ENCODE peak calls at places on chromosome 7, in seven cellular contexts. V, A, G, W, L, B and S are unnamed samples.
A peak's percentile ranks its signal among the peaks of the same experiment; 100 is the strongest.

GRCh38 chr7:97851725-97852124 is 20.5 kb downstream of the ASNS start:
- DNase-seq in G (no peak), B (no peak), V (no peak), W (no peak), L (no peak), A (no peak), S (no peak)

GRCh38 chr7:155590215-155591023 is 44.1 kb upstream of the CNPY1 start:
- DNase-seq in V (no peak), B (no peak), W (peak; percentile 75), L (no peak), A (no peak), G (no peak), S (peak; percentile 69)

GRCh38 chr7:94422136-94422535 is 27.4 kb downstream of the COL1A2 start:
- DNase-seq in V (no peak), A (no peak), G (no peak), L (no peak), W (no peak), B (no peak), S (no peak)

GRCh38 chr7:153934048-153934447 is 118.2 kb upstream of the DPP6 start:
- DNase-seq in B (no peak), V (no peak), L (no peak), W (no peak), G (no peak), A (no peak), S (no peak)

GRCh38 chr7:6650086-6650485 is 13.0 kb downstream of the ZNF316 start:
- DNase-seq in W (peak; percentile 20), B (no peak), A (no peak), L (no peak), V (no peak), G (no peak), S (peak; percentile 29)

GRCh38 chr7:85191383-85191782 is 4.5 kb upstream of the SEMA3D start:
- DNase-seq in V (no peak), L (no peak), G (peak; percentile 7), A (peak; percentile 19), B (no peak), W (no peak), S (no peak)

GRCh38 chr7:1811850-1812692 is 142.0 kb downstream of the ELFN1 start:
- DNase-seq in A (no peak), G (peak; percentile 67), W (no peak), V (no peak), L (no peak), B (no peak), S (peak; percentile 40)

GRCh38 chr7:100897111-100897608 is 1.5 kb upstream of the ACHE start:
- DNase-seq in B (no peak), L (peak; percentile 44), W (peak; percentile 75), G (no peak), V (no peak), A (no peak), S (peak; percentile 87)

GRCh38 chr7:128841961-128842673 is 11.9 kb downstream of the FLNC start:
- DNase-seq in W (peak; percentile 78), L (no peak), A (no peak), B (no peak), G (peak; percentile 59), V (no peak), S (peak; percentile 72)

GRCh38 chr7:100686201-100686821 is 7.7 kb downstream of the GIGYF1 start:
- DNase-seq in A (no peak), W (no peak), G (no peak), V (no peak), B (no peak), L (no peak), S (peak; percentile 60)

GRCh38 chr7:129439963-129440625 is 5.9 kb downstream of the STRIP2 start:
- DNase-seq in V (no peak), W (no peak), L (no peak), A (no peak), B (no peak), G (no peak), S (no peak)

GRCh38 chr7:129095258-129095657 is 40.3 kb upstream of the TNPO3 start:
- DNase-seq in L (no peak), A (no peak), G (no peak), B (no peak), W (no peak), V (no peak), S (no peak)

GRCh38 chr7:55308186-55308929 is 56.8 kb upstream of the LANCL2 start:
- DNase-seq in G (no peak), V (no peak), A (no peak), W (no peak), L (no peak), B (no peak), S (no peak)

GRCh38 chr7:19772323-19772722 is 1.1 kb downstream of the TMEM196 start:
- DNase-seq in B (no peak), A (no peak), V (no peak), W (no peak), L (no peak), G (no peak), S (no peak)

GRCh38 chr7:140229591-140230516 is 53.1 kb upstream of the KDM7A start:
- DNase-seq in B (no peak), V (no peak), W (peak; percentile 72), G (no peak), L (no peak), A (no peak), S (peak; percentile 80)

GRCh38 chr7:14236834-14237233 is 247.4 kb upstream of the ETV1 start:
- DNase-seq in V (no peak), A (no peak), B (no peak), L (no peak), W (no peak), G (no peak), S (no peak)

GRCh38 chr7:132416395-132416794 is 159.9 kb downstream of the PLXNA4 start:
- DNase-seq in W (no peak), G (no peak), V (no peak), L (no peak), B (no peak), A (no peak), S (no peak)

GRCh38 chr7:54986716-54987115 is 32.1 kb upstream of the EGFR start:
- DNase-seq in L (no peak), V (peak; percentile 59), G (no peak), B (no peak), W (no peak), A (no peak), S (no peak)

GRCh38 chr7:49774459-49775064 is 1.1 kb downstream of the VWC2 start:
- DNase-seq in B (no peak), V (no peak), A (no peak), L (no peak), G (no peak), W (no peak), S (no peak)

GRCh38 chr7:157021071-157021891 is 10.8 kb upstream of the MNX1 start:
- DNase-seq in V (no peak), L (no peak), W (peak; percentile 60), B (no peak), G (no peak), A (no peak), S (peak; percentile 45)
- H3K4me3 ChIP-seq in V (peak overlapping the region; percentile 43), L (peak overlapping the region; percentile 7), W (no peak overlapping the region), B (no peak overlapping the region), G (peak overlapping the region; percentile 45), A (no peak overlapping the region), S (no peak overlapping the region)

GRCh38 chr7:4744391-4745264 is 30.8 kb upstream of the AP5Z1 start:
- DNase-seq in A (peak; percentile 85), B (peak; percentile 99), W (peak; percentile 100), V (peak; percentile 90), G (peak; percentile 96), L (peak; percentile 100), S (peak; percentile 100)

GRCh38 chr7:4740796-4741195 is 34.6 kb upstream of the AP5Z1 start:
- DNase-seq in B (no peak), A (no peak), L (no peak), W (no peak), V (no peak), G (no peak), S (no peak)

GRCh38 chr7:4745265-4745919 is 30.0 kb upstream of the AP5Z1 start:
- DNase-seq in G (no peak), B (no peak), W (no peak), V (no peak), A (no peak), L (no peak), S (no peak)

GRCh38 chr7:4742051-4742573 is 33.3 kb upstream of the AP5Z1 start:
- DNase-seq in L (no peak), B (no peak), V (no peak), A (no peak), W (no peak), G (no peak), S (no peak)

DNA sequence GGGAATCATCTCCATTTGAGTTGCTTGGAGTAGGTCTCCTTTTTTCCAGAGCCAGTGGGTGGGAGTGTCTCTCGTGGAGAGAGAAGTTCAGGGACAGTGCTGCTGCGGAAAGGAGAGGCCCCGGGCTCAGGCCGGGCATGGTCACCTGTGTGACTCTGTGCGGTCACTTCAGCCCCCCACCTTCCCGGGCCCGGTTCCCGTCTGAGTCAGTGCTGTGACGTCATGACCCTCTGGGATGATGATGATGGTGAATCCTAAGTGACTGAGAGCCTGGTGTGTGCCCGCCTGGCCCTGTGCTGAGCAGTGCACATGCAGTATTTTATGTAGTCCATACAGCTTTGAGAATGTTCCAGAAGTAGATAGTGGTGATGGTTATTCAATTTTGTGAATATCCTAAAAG is 32.6 kb upstream of the AP5Z1 start:
- DNase-seq in A (no peak), L (no peak), V (no peak), W (no peak), G (no peak), B (no peak), S (no peak)
- H3K27ac ChIP-seq in A (no peak overlapping the region), L (no peak overlapping the region), V (no peak overlapping the region), W (no peak overlapping the region), G (peak overlapping the region; percentile 99), B (peak overlapping the region; percentile 91), S (no peak overlapping the region)

DNA sequence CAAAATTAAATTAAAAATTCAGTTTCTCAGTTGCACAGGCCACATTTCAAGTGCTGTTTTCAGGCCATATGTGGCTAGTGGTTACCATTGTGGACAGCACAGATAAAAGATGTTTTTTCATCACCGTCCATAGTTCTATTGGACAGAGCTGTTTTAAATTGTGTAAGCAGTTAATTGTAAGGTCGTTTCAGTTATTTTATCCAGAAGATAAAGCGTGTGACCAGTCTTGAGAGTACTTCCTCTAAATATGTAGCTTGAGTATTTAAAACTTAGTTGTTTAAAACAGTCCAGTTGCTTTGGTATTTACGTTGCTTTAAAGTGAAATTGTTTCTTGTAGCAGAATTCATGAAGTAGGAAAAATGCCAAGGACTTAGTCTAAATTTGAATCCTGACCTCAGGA is 66.9 kb downstream of the ZNRF2 start:
- DNase-seq in V (no peak), G (no peak), W (no peak), L (no peak), B (no peak), A (no peak), S (no peak)
- H3K4me3 ChIP-seq in V (no peak overlapping the region), G (no peak overlapping the region), W (no peak overlapping the region), L (no peak overlapping the region), B (no peak overlapping the region), A (no peak overlapping the region), S (no peak overlapping the region)

DNA sequence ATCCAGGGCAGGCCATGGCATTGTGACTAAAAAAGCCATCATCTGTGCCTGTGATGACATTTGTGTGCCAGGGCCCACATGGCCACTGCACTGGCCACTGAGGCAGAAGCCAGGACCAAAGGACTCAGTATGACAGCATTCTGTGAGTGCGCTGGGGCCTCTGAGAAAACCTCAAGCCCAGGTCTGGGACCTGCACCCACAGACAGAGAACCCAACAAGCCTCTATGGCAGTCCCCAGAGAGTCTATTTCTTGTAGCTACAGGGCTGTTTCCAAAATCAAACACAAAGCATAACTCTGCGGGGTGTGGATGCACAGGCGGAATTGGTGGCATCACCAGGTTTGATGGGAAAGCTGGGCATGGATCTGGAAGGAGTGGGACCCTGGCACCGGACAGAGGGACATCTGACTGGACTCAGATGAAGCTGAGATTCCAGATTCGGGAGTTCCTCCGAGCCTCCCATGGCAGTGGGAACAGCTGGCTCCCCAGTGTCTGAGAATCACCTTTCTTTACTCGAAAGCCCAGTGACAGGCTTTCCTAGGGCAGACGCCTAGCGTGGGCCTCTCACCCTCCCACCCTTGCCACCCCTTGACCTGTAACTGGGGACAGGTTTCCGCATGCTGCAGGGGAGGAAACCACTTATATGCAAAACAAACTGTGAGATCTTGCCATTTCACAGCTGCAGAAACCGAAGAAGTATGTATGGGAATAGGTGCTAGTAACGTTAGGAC is 70.5 kb upstream of the RHEB start:
- DNase-seq in V (no peak), A (no peak), B (no peak), W (no peak), L (no peak), G (no peak), S (no peak)
- H3K27ac ChIP-seq in V (no peak overlapping the region), A (no peak overlapping the region), B (no peak overlapping the region), W (no peak overlapping the region), L (no peak overlapping the region), G (no peak overlapping the region), S (no peak overlapping the region)